ENCODE peak calls at places on chromosomes 16 and 17, in four cellular contexts. One of them, this sample, is unnamed.

GRCh38 chr17:54754560-54754959 is 146.1 kb upstream of the TOM1L1 start:
- DNase-seq in AG08396: no peak
- DNase-seq in fibroblast of lung: no peak
- DNase-seq in right lobe of liver: peak; percentile 21
- DNase-seq in this sample: no peak

GRCh38 chr17:45248132-45248936 is 13.6 kb downstream of the SPATA32 start:
- DNase-seq in fibroblast of lung: peak; percentile 24
- DNase-seq in AG08396: no peak
- DNase-seq in right lobe of liver: no peak
- DNase-seq in this sample: no peak

GRCh38 chr17:48026503-48027321 is 10.9 kb downstream of the COPZ2 start:
- DNase-seq in AG08396: peak; percentile 90
- DNase-seq in right lobe of liver: peak; percentile 85
- DNase-seq in fibroblast of lung: peak; percentile 88
- DNase-seq in this sample: peak; percentile 95

GRCh38 chr17:74051348-74051747 is 152.1 kb upstream of the RPL38 start:
- DNase-seq in AG08396: no peak
- DNase-seq in fibroblast of lung: no peak
- DNase-seq in right lobe of liver: no peak
- DNase-seq in this sample: no peak

GRCh38 chr16:51839697-51840462 is 688.8 kb upstream of the SALL1 start:
- DNase-seq in fibroblast of lung: peak; percentile 45
- DNase-seq in AG08396: peak; percentile 11
- DNase-seq in right lobe of liver: no peak
- DNase-seq in this sample: no peak

GRCh38 chr17:76382305-76382802 is 2.1 kb upstream of the SPHK1 start:
- DNase-seq in fibroblast of lung: peak; percentile 80
- DNase-seq in right lobe of liver: no peak
- DNase-seq in AG08396: no peak
- DNase-seq in this sample: no peak

GRCh38 chr16:81496742-81497141 is 52.1 kb downstream of the CMIP start:
- DNase-seq in right lobe of liver: no peak
- DNase-seq in fibroblast of lung: no peak
- DNase-seq in AG08396: no peak
- DNase-seq in this sample: no peak

GRCh38 chr17:45396496-45397205 is 36.0 kb downstream of the ARHGAP27 start:
- DNase-seq in AG08396: no peak
- DNase-seq in right lobe of liver: no peak
- DNase-seq in fibroblast of lung: no peak
- DNase-seq in this sample: no peak

GRCh38 chr17:57918017-57918895 is 37.0 kb downstream of the CUEDC1 start:
- DNase-seq in AG08396: no peak
- DNase-seq in right lobe of liver: no peak
- DNase-seq in fibroblast of lung: peak; percentile 58
- DNase-seq in this sample: no peak

GRCh38 chr16:67431077-67431804 is at the start of gene HSD11B2:
- DNase-seq in right lobe of liver: peak; percentile 77
- DNase-seq in AG08396: peak; percentile 86
- DNase-seq in fibroblast of lung: peak; percentile 38
- DNase-seq in this sample: no peak

GRCh38 chr17:50022463-50023130 is 27.6 kb upstream of the DLX3 start:
- DNase-seq in AG08396: peak; percentile 8
- DNase-seq in fibroblast of lung: no peak
- DNase-seq in right lobe of liver: no peak
- DNase-seq in this sample: no peak

GRCh38 chr16:85612191-85612800 is 826 bp upstream of the GSE1 start:
- DNase-seq in fibroblast of lung: peak; percentile 95
- DNase-seq in right lobe of liver: peak; percentile 88
- DNase-seq in AG08396: peak; percentile 97
- DNase-seq in this sample: peak; percentile 76

GRCh38 chr17:12342609-12343248 is 322.1 kb downstream of the MAP2K4 start:
- DNase-seq in AG08396: peak; percentile 35
- DNase-seq in fibroblast of lung: no peak
- DNase-seq in right lobe of liver: no peak
- DNase-seq in this sample: peak; percentile 58

GRCh38 chr16:21211486-21211885 is at the start of gene ZP2:
- DNase-seq in AG08396: no peak
- DNase-seq in right lobe of liver: no peak
- DNase-seq in fibroblast of lung: no peak
- DNase-seq in this sample: no peak

GRCh38 chr17:59361386-59361785 is 29.9 kb downstream of the YPEL2 start:
- DNase-seq in AG08396: peak; percentile 27
- DNase-seq in fibroblast of lung: peak; percentile 96
- DNase-seq in right lobe of liver: no peak
- DNase-seq in this sample: no peak

This sample was measured in ureter.